ENCODE peak calls at places on chromosomes 5 and 9, in nine cellular contexts. T is breast epithelium, B is PC-9, W is psoas muscle, I is heart left ventricle, E is body of pancreas, H is heart right ventricle, R is transverse colon, M is OCI-LY7. A is an unnamed sample.

GRCh38 chr9:22108581-22109370 is 99.7 kb upstream of the CDKN2B start:
- DNase-seq in T (no peak), B (no peak), W (no peak), I (no peak), E (no peak), H (no peak), R (no peak), M (no peak), A (no peak)

GRCh38 chr5:8829322-8830029 is 716.4 kb downstream of the SEMA5A start:
- DNase-seq in T (no peak), B (no peak), W (no peak), I (no peak), E (peak; percentile 26), H (no peak), R (no peak), M (no peak), A (no peak)

GRCh38 chr9:107292811-107293554 is 9.9 kb downstream of the RAD23B start:
- DNase-seq in T (no peak), B (no peak), W (no peak), I (no peak), E (no peak), H (no peak), R (no peak), M (no peak), A (no peak)

GRCh38 chr5:54927097-54927746 is 58.2 kb downstream of the ESM1 start:
- DNase-seq in T (no peak), B (no peak), W (no peak), I (no peak), E (no peak), H (no peak), R (no peak), M (no peak), A (no peak)

GRCh38 chr5:72494700-72495124 is 12.5 kb downstream of the ZNF366 start:
- DNase-seq in T (no peak), B (no peak), W (no peak), I (no peak), E (no peak), H (no peak), R (no peak), M (no peak), A (no peak)

GRCh38 chr9:102669220-102669619 is 325.9 kb upstream of the CYLC2 start:
- DNase-seq in T (no peak), B (no peak), W (no peak), I (no peak), E (no peak), H (no peak), R (no peak), M (no peak), A (no peak)

GRCh38 chr5:59592101-59592500 is 301.4 kb downstream of the PDE4D start:
- DNase-seq in T (no peak), B (no peak), W (no peak), I (no peak), E (no peak), H (no peak), R (no peak), M (no peak), A (peak; percentile 82)

GRCh38 chr5:57818397-57818796 is 335.8 kb upstream of the ACTBL2 start:
- DNase-seq in T (no peak), B (no peak), W (no peak), I (no peak), E (no peak), H (no peak), R (no peak), M (no peak), A (no peak)

GRCh38 chr5:172973127-172973916 is 10.2 kb upstream of the ATP6V0E1 start:
- DNase-seq in T (no peak), B (no peak), W (no peak), I (no peak), E (no peak), H (no peak), R (no peak), M (no peak), A (no peak)

GRCh38 chr5:173782671-173783101 is 105.5 kb upstream of the CPEB4 start:
- DNase-seq in T (no peak), B (no peak), W (no peak), I (no peak), E (no peak), H (no peak), R (no peak), M (no peak), A (no peak)

GRCh38 chr5:59598547-59598874 is 295.0 kb downstream of the PDE4D start:
- DNase-seq in T (no peak), B (peak; percentile 11), W (no peak), I (no peak), E (no peak), H (no peak), R (peak; percentile 9), M (peak; percentile 6), A (no peak)

GRCh38 chr5:133407277-133407632 is 205.1 kb downstream of the FSTL4 start:
- DNase-seq in T (peak; percentile 31), B (no peak), W (no peak), I (no peak), E (no peak), H (no peak), R (no peak), M (no peak), A (no peak)

DNA sequence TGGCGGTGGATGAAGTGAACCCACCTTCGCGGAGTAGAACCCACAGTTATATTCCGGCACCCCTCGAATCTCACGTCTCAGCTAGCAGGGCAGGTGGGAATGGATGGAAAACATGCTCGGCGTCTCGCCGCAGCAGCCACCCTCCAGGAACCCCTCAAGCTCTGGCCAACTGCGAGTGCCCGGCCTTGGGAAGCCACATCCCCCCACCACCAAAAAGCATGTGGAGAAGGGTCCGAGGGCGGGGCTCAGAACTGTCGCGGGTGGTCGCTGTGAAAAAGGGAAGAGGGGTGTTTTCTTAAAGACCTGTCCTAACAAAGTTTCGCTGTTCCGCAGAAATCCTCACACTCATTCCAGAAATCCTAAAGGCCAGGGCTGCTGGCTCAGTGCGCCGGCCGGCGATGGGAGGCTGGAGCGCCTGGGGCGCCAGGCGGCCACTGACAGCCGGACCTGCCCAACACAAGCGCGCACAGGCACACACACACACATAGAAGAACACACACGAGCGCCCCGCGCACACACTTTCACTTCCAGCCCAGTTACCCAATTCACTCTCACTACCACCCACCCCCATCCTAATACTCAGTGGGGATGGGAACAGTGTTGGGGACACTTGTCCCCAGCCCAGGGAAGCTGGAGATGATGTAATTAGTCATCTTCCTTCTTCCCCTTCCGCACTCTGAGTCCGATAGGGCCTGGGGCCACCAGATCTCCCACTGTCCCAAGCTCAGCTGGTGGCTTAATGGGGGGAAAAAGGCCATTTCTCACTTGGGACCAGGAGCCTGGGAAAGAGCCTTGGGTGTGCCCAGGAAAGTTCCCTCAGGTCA is 2.0 kb downstream of the EBF1 start:
- DNase-seq in T (no peak), B (no peak), W (peak; percentile 51), I (peak; percentile 57), E (peak; percentile 30), H (peak; percentile 47), R (no peak), M (peak; percentile 68), A (no peak)
- H3K4me1 ChIP-seq in T (no peaks in the 10 kb centered on the region), B (no peaks in the 10 kb centered on the region), W (no peaks in the 10 kb centered on the region), I (peaks cover 34% of the 10 kb centered on the region), E (peaks cover 17% of the 10 kb centered on the region), H (peaks cover 47% of the 10 kb centered on the region), R (no peaks in the 10 kb centered on the region), M (peaks cover 62% of the 10 kb centered on the region), A (no peaks in the 10 kb centered on the region)

GRCh38 chr9:83649080-83649479 is 26.1 kb downstream of the IDNK start:
- DNase-seq in T (no peak), B (peak; percentile 65), W (peak; percentile 64), I (peak; percentile 66), E (peak; percentile 73), H (peak; percentile 75), R (peak; percentile 70), M (peak; percentile 62), A (peak; percentile 49)
- TF ChIP-seq CTCF in T (no peak), B (peak; percentile 78), W (peak; percentile 67), I (peak; percentile 71), E (peak; percentile 80), H (peak; percentile 78), R (peak; percentile 80), M (peak; percentile 78), A (peak; percentile 69)

GRCh38 chr5:159094745-159095144 is 5.0 kb downstream of the EBF1 start:
- DNase-seq in T (no peak), B (peak; percentile 37), W (peak; percentile 81), I (peak; percentile 89), E (peak; percentile 65), H (peak; percentile 54), R (peak; percentile 44), M (peak; percentile 92), A (no peak)
- H3K4me3 ChIP-seq in T (peak overlapping the region; percentile 67), B (no peak overlapping the region), W (peak overlapping the region; percentile 71), I (peak overlapping the region; percentile 70), E (no peak overlapping the region), H (peak overlapping the region; percentile 77), R (no peak overlapping the region), M (peak overlapping the region; percentile 58), A (no peak overlapping the region)

GRCh38 chr9:95049761-95050160 is 267.7 kb downstream of the FANCC start:
- DNase-seq in T (no peak), B (no peak), W (no peak), I (no peak), E (no peak), H (no peak), R (no peak), M (no peak), A (no peak)
- H3K4me1 ChIP-seq in T (no peaks in the 10 kb centered on the region), B (peaks cover 45% of the 10 kb centered on the region), W (peaks cover 68% of the 10 kb centered on the region), I (peaks cover 83% of the 10 kb centered on the region), E (peaks cover 75% of the 10 kb centered on the region), H (peaks cover 34% of the 10 kb centered on the region), R (peaks cover 5% of the 10 kb centered on the region), M (no peaks in the 10 kb centered on the region), A (no peaks in the 10 kb centered on the region)